ENCODE peak calls at places on chromosome X, in four cellular contexts. One of them, this sample, is unnamed.

GRCh38 chrX:115264009-115264408 is 25.5 kb upstream of the LUZP4 start:
- DNase-seq in K562: no peak
- DNase-seq in HCT116: no peak
- DNase-seq in GM12878: no peak
- DNase-seq in this sample: no peak

GRCh38 chrX:46574337-46574940 is 874 bp downstream of the CHST7 start:
- DNase-seq in K562: no peak
- DNase-seq in HCT116: no peak
- DNase-seq in GM12878: no peak
- DNase-seq in this sample: peak

GRCh38 chrX:6004529-6004928 is 224.1 kb downstream of the NLGN4X start:
- DNase-seq in K562: no peak
- DNase-seq in HCT116: no peak
- DNase-seq in GM12878: no peak
- DNase-seq in this sample: no peak

GRCh38 chrX:96987228-96987627 is 103.5 kb downstream of the RPA4 start:
- DNase-seq in K562: no peak
- DNase-seq in HCT116: no peak
- DNase-seq in GM12878: no peak
- DNase-seq in this sample: no peak

GRCh38 chrX:30141966-30142365 is 73.4 kb upstream of the MAGEB2 start:
- DNase-seq in K562: peak
- DNase-seq in HCT116: peak
- DNase-seq in GM12878: no peak
- DNase-seq in this sample: peak

GRCh38 chrX:17007134-17007768 is 60.8 kb downstream of the REPS2 start:
- DNase-seq in K562: peak
- DNase-seq in HCT116: no peak
- DNase-seq in GM12878: no peak
- DNase-seq in this sample: peak

GRCh38 chrX:25076941-25077500 is 61.3 kb upstream of the ARX start:
- DNase-seq in K562: no peak
- DNase-seq in HCT116: no peak
- DNase-seq in GM12878: no peak
- DNase-seq in this sample: no peak

GRCh38 chrX:147699061-147699460 is 212.7 kb upstream of the FMR1 start:
- DNase-seq in K562: no peak
- DNase-seq in HCT116: no peak
- DNase-seq in GM12878: no peak
- DNase-seq in this sample: no peak

GRCh38 chrX:68599256-68600152 is 48.0 kb upstream of the STARD8 start:
- DNase-seq in K562: peak
- DNase-seq in HCT116: no peak
- DNase-seq in GM12878: no peak
- DNase-seq in this sample: no peak

GRCh38 chrX:154327026-154327820 is 31.6 kb downstream of the TKTL1 start:
- DNase-seq in K562: no peak
- DNase-seq in HCT116: no peak
- DNase-seq in GM12878: no peak
- DNase-seq in this sample: no peak

GRCh38 chrX:24487576-24487975 is 22.5 kb downstream of the PDK3 start:
- DNase-seq in K562: no peak
- DNase-seq in HCT116: no peak
- DNase-seq in GM12878: no peak
- DNase-seq in this sample: no peak

GRCh38 chrX:45806410-45807121 is 605.9 kb upstream of the DIPK2B start:
- DNase-seq in K562: no peak
- DNase-seq in HCT116: no peak
- DNase-seq in GM12878: peak
- DNase-seq in this sample: no peak

GRCh38 chrX:9644335-9644734 is 121.3 kb downstream of the GPR143 start:
- DNase-seq in K562: no peak
- DNase-seq in HCT116: no peak
- DNase-seq in GM12878: peak
- DNase-seq in this sample: no peak

GRCh38 chrX:133594156-133594555 is 178.9 kb upstream of the GPC4 start:
- DNase-seq in K562: no peak
- DNase-seq in HCT116: no peak
- DNase-seq in GM12878: no peak
- DNase-seq in this sample: no peak

GRCh38 chrX:100410083-100410590 is at the start of gene PCDH19:
- DNase-seq in K562: no peak
- DNase-seq in HCT116: no peak
- DNase-seq in GM12878: no peak
- DNase-seq in this sample: no peak

GRCh38 chrX:150573702-150574101 is 5.3 kb downstream of the MTM1 start:
- DNase-seq in K562: no peak
- DNase-seq in HCT116: no peak
- DNase-seq in GM12878: no peak
- DNase-seq in this sample: no peak

GRCh38 chrX:110216027-110216426 is 101.9 kb downstream of the AMMECR1 start:
- DNase-seq in K562: no peak
- DNase-seq in HCT116: no peak
- DNase-seq in GM12878: no peak
- DNase-seq in this sample: no peak

GRCh38 chrX:55135171-55135570 is 46.4 kb downstream of the PAGE2 start:
- DNase-seq in K562: peak
- DNase-seq in HCT116: peak
- DNase-seq in GM12878: no peak
- DNase-seq in this sample: peak

GRCh38 chrX:39975094-39975865 is 122.5 kb downstream of the BCOR start:
- DNase-seq in K562: no peak
- DNase-seq in HCT116: peak
- DNase-seq in GM12878: no peak
- DNase-seq in this sample: peak

GRCh38 chrX:155612312-155613224 is at the start of gene TMLHE:
- DNase-seq in K562: peak
- DNase-seq in HCT116: peak
- DNase-seq in GM12878: peak
- DNase-seq in this sample: peak

GRCh38 chrX:154016366-154017076 is 3.2 kb downstream of the IRAK1 start:
- DNase-seq in K562: no peak
- DNase-seq in HCT116: no peak
- DNase-seq in GM12878: no peak
- DNase-seq in this sample: no peak

GRCh38 chrX:22171287-22172060 is 101.2 kb upstream of the CBLL2 start:
- DNase-seq in K562: no peak
- DNase-seq in HCT116: no peak
- DNase-seq in GM12878: no peak
- DNase-seq in this sample: no peak

GRCh38 chrX:129875669-129876068 is 30.3 kb upstream of the UTP14A start:
- DNase-seq in K562: no peak
- DNase-seq in HCT116: no peak
- DNase-seq in GM12878: no peak
- DNase-seq in this sample: no peak

GRCh38 chrX:776529-777230 is 146.1 kb downstream of the SHOX start:
- DNase-seq in K562: no peak
- DNase-seq in HCT116: peak
- DNase-seq in GM12878: no peak
- DNase-seq in this sample: no peak

GRCh38 chrX:149570668-149571067 is 16.6 kb downstream of the MAGEA9B start:
- DNase-seq in K562: no peak
- DNase-seq in HCT116: no peak
- DNase-seq in GM12878: no peak
- DNase-seq in this sample: no peak

GRCh38 chrX:48806088-48806487 is 4.2 kb downstream of the HDAC6 start:
- DNase-seq in K562: no peak
- DNase-seq in HCT116: no peak
- DNase-seq in GM12878: no peak
- DNase-seq in this sample: no peak

GRCh38 chrX:121649414-121649813 is 602.0 kb downstream of the GLUD2 start:
- DNase-seq in K562: no peak
- DNase-seq in HCT116: no peak
- DNase-seq in GM12878: no peak
- DNase-seq in this sample: no peak

DNA sequence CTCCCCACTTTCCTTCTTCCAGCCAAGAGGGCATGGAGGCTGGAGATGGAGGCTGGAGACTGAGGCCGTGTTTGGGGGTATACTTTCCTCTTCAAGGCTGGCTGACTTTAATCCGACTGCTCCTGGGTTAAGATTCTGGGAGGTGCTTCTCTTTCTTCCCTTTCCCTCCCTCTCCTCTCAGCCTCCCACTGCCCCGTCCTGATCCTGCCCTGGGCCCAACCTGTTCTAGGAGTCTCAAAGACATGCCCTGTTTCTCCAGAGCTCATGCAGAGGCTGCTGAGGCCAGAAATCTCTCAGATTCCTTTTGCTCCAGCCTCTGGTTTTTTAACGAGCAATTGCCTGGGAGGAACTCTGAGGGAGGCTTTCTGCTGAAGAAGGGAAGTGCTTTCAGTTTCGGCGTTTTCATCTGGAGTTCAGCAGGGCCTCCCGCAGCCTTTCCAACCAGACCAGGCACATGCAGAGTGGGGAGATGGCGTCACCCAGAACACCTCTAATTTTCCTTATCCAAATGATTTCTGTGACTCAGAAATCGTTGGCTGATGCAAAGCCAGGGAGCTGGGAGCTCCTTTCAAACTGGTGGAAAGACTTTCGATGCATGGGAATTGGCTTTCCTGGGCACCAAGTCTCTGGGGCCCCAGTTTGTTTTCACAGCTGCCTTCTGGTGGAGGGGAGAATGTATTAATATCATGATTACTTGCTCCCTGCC is 34.5 kb upstream of the FAM9C start:
- DNase-seq in K562: no peak
- DNase-seq in HCT116: no peak
- DNase-seq in GM12878: no peak
- DNase-seq in this sample: no peak
- TF ChIP-seq YY1 in K562: no peak
- TF ChIP-seq YY1 in HCT116: no peak
- TF ChIP-seq YY1 in GM12878: no peak
- TF ChIP-seq YY1 in this sample: no peak

DNA sequence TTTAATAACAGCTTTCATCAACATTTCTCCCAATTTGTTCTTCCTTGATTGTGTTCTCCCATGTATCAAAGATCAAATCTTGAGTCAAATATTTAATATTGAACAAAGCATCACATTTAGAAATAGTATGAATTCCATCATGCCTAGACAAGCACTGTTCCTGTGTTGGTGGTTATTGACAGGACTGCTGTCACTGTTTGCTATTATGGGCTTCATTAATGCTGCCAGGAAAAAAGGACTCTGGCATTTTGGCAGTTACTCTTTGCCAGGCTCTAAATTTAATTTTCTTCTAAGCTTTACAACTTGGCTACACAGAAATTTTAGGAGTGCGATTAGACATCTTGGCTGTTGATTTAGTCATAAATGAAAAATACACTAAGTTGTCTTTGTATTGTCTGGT is 295.9 kb upstream of the NRK start:
- DNase-seq in K562: no peak
- DNase-seq in HCT116: no peak
- DNase-seq in GM12878: no peak
- DNase-seq in this sample: no peak
- H2AFZ ChIP-seq in K562: no peak
- H2AFZ ChIP-seq in HCT116: no peak
- H2AFZ ChIP-seq in GM12878: no peak
- H2AFZ ChIP-seq in this sample: no peak

GRCh38 chrX:152137771-152138387 is 498 bp downstream of the MAGEA10 start:
- DNase-seq in K562: no peak
- DNase-seq in HCT116: no peak
- DNase-seq in GM12878: no peak
- DNase-seq in this sample: no peak
- TF ChIP-seq YY1 in K562: no peak
- TF ChIP-seq YY1 in HCT116: no peak
- TF ChIP-seq YY1 in GM12878: no peak
- TF ChIP-seq YY1 in this sample: no peak

GRCh38 chrX:56762220-56762619 is 33.2 kb downstream of the NBDY start:
- DNase-seq in K562: no peak
- DNase-seq in HCT116: no peak
- DNase-seq in GM12878: no peak
- DNase-seq in this sample: no peak

GRCh38 chrX:56764153-56764974 is 35.3 kb downstream of the NBDY start:
- DNase-seq in K562: peak
- DNase-seq in HCT116: peak
- DNase-seq in GM12878: peak
- DNase-seq in this sample: peak

GRCh38 chrX:56761167-56761566 is 32.1 kb downstream of the NBDY start:
- DNase-seq in K562: no peak
- DNase-seq in HCT116: no peak
- DNase-seq in GM12878: no peak
- DNase-seq in this sample: no peak

GRCh38 chrX:56763556-56764152 is 34.6 kb downstream of the NBDY start:
- DNase-seq in K562: no peak
- DNase-seq in HCT116: no peak
- DNase-seq in GM12878: no peak
- DNase-seq in this sample: peak

GRCh38 chrX:56762707-56763555 is 33.9 kb downstream of the NBDY start:
- DNase-seq in K562: no peak
- DNase-seq in HCT116: no peak
- DNase-seq in GM12878: no peak
- DNase-seq in this sample: no peak
- H2AFZ ChIP-seq in K562: no peak
- H2AFZ ChIP-seq in HCT116: no peak
- H2AFZ ChIP-seq in GM12878: peak
- H2AFZ ChIP-seq in this sample: no peak

DNA sequence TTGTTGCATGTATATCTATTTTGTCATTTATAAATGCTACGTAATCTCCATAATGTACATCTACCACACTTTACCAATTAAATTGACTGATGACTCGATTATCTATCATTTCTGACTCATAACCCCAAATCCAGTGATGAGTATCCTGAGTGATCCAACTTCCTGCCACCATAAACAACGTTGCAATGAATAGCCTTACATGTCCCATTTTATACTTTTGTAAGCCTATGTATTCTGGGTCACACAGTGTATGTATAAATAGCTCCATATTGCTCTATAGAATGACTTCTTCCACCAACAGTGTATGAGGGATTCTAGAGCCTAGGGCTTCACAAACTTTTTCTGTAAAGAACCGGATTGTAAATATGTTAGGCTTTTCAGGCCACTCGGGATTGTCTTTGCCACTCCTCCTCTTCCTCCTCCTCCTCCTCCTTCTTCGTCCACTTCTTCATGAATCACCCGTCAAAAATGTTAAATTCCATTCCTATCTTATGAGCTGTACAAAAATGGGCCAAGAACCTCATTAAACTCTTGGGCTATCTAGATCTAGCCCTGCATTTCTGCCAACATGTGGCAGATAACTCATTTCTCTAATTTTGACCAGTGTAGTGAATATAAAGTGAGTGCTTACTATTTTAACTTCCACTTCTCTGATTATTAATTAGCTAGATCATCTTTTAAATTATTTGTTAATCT is 672.2 kb upstream of the AMOT start:
- DNase-seq in K562: no peak
- DNase-seq in HCT116: peak
- DNase-seq in GM12878: no peak
- DNase-seq in this sample: no peak
- TF ChIP-seq YY1 in K562: no peak
- TF ChIP-seq YY1 in HCT116: no peak
- TF ChIP-seq YY1 in GM12878: no peak
- TF ChIP-seq YY1 in this sample: no peak

DNA sequence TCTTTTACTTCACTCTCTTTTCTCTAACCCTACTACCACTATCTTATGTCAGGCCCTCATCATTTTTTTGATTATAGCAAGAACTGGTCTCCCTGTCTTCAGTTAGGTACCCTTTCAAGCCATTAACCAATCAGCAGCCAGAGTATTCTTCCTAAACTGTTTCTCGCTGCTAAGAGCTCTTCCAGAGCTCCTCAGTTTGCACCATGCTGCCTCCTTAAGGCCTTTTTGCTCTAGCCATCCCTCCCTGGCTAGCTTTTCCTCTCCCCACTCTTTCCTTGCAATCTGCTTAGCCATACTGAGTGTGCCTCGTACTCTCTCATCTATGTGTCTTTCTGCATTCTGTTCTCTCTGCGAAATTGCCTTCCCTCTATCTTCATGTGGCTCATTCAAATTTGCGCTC is 32.9 kb downstream of the KIF4A start:
- DNase-seq in K562: no peak
- DNase-seq in HCT116: no peak
- DNase-seq in GM12878: no peak
- DNase-seq in this sample: no peak
- H2AFZ ChIP-seq in K562: no peak
- H2AFZ ChIP-seq in HCT116: no peak
- H2AFZ ChIP-seq in GM12878: no peak
- H2AFZ ChIP-seq in this sample: no peak

This sample was measured in HepG2.